ENCODE peak calls at places on chromosome 15, in six cellular contexts. V is fibroblast of lung, X is hippocampal formation, Q is prostate gland, H is GM03348, M is anterior cingulate cortex. S is an unnamed sample.

GRCh38 chr15:32838820-32839219 is 121.0 kb downstream of the GREM1 start:
- DNase-seq in V (peak; percentile 92), X (peak; percentile 58), Q (no peak), H (peak; percentile 76), M (peak; percentile 11), S (peak; percentile 70)

GRCh38 chr15:90231028-90232017 is 2.4 kb downstream of the CIB1 start:
- DNase-seq in V (peak; percentile 5), X (no peak), Q (peak; percentile 71), H (no peak), M (no peak), S (peak; percentile 68)

GRCh38 chr15:27527490-27528067 is 556.6 kb downstream of the GABRG3 start:
- DNase-seq in V (no peak), X (no peak), Q (no peak), H (no peak), M (no peak), S (no peak)

GRCh38 chr15:96331141-96331941 is 841 bp downstream of the NR2F2 start:
- DNase-seq in V (peak; percentile 71), X (no peak), Q (no peak), H (no peak), M (no peak), S (no peak)

GRCh38 chr15:83714888-83715287 is 61.0 kb downstream of the ADAMTSL3 start:
- DNase-seq in V (no peak), X (no peak), Q (no peak), H (no peak), M (no peak), S (no peak)

GRCh38 chr15:101528917-101529299 is 39.4 kb upstream of the PCSK6 start:
- DNase-seq in V (no peak), X (no peak), Q (no peak), H (no peak), M (no peak), S (no peak)

GRCh38 chr15:41568350-41569017 is 9.5 kb downstream of the TYRO3 start:
- DNase-seq in V (peak; percentile 15), X (peak; percentile 49), Q (no peak), H (no peak), M (peak; percentile 21), S (peak; percentile 69)

GRCh38 chr15:74752011-74752410 is 3.4 kb downstream of the CYP1A2 start:
- DNase-seq in V (no peak), X (no peak), Q (no peak), H (no peak), M (no peak), S (no peak)

GRCh38 chr15:85748729-85749128 is 46.0 kb downstream of the KLHL25 start:
- DNase-seq in V (no peak), X (no peak), Q (no peak), H (no peak), M (no peak), S (no peak)

GRCh38 chr15:68107142-68107541 is 53.0 kb downstream of the PIAS1 start:
- DNase-seq in V (no peak), X (no peak), Q (no peak), H (no peak), M (no peak), S (no peak)

GRCh38 chr15:62145015-62145735 is 19.9 kb downstream of the C2CD4B start:
- DNase-seq in V (no peak), X (no peak), Q (no peak), H (no peak), M (no peak), S (no peak)